ENCODE peak calls at places on chromosomes 4 and X, in nine cellular contexts. C is fibroblast of villous mesenchyme; B is testis; D is breast epithelium; S is OCI-LY7; E is mammary epithelial cell; M is CD8-positive, alpha-beta memory T cell; F is A549; I is SJSA1. O is an unnamed sample.

GRCh38 chr4:153757407-153757806 is 2.4 kb downstream of the RNF175 start:
- DNase-seq in C (no peak), B (no peak), F (no peak), I (no peak), D (no peak), M (no peak), E (peak), S (no peak), O (no peak)

GRCh38 chr4:143183513-143184216 is 1.1 kb upstream of the USP38 start:
- DNase-seq in E (no peak), B (no peak), D (no peak), I (no peak), C (no peak), M (no peak), S (no peak), F (no peak), O (no peak)

GRCh38 chr4:74932832-74933561 is at the start of gene PARM1:
- DNase-seq in S (no peak), C (peak), B (peak), I (peak), M (no peak), D (peak), E (peak), F (peak), O (peak)

GRCh38 chr4:80069108-80069836 is 3.8 kb downstream of the ANTXR2 start:
- DNase-seq in M (no peak), C (no peak), I (no peak), F (no peak), D (no peak), E (no peak), S (no peak), B (no peak), O (no peak)

GRCh38 chr4:176335421-176335820 is 15.7 kb downstream of the SPCS3 start:
- DNase-seq in C (no peak), S (no peak), F (no peak), D (no peak), E (no peak), B (no peak), M (no peak), I (no peak), O (no peak)

GRCh38 chr4:182478475-182478874 is 235.3 kb downstream of the TENM3 start:
- DNase-seq in C (peak), M (peak), S (peak), B (no peak), E (peak), F (peak), I (no peak), D (no peak), O (no peak)

GRCh38 chr4:83498187-83498586 is 13.3 kb upstream of the ABRAXAS1 start:
- DNase-seq in B (no peak), D (no peak), F (no peak), M (no peak), I (no peak), E (no peak), S (no peak), C (no peak), O (no peak)

GRCh38 chrX:130523460-130524394 is 121.9 kb downstream of the RBMX2 start:
- DNase-seq in E (no peak), F (no peak), S (no peak), B (peak), C (peak), D (no peak), M (no peak), I (no peak), O (peak)

GRCh38 chrX:85003655-85004244 is at the start of gene APOOL:
- DNase-seq in M (peak), C (peak), I (peak), B (peak), F (peak), S (peak), E (peak), D (peak), O (peak)

GRCh38 chr4:5371415-5372190 is 320.3 kb downstream of the STK32B start:
- DNase-seq in D (no peak), M (no peak), B (no peak), I (peak), F (no peak), E (no peak), C (peak), S (no peak), O (no peak)

GRCh38 chr4:57109530-57109846 is 697 bp downstream of the IGFBP7 start:
- DNase-seq in D (no peak), S (no peak), F (no peak), C (no peak), E (peak), B (no peak), M (no peak), I (peak), O (no peak)

GRCh38 chr4:81482344-81482743 is 10.6 kb upstream of the RASGEF1B start:
- DNase-seq in E (no peak), F (no peak), S (no peak), D (no peak), B (no peak), M (no peak), I (no peak), C (no peak), O (no peak)

GRCh38 chr4:83024233-83024632 is 10.8 kb upstream of the COPS4 start:
- DNase-seq in B (no peak), F (no peak), D (no peak), M (no peak), C (no peak), S (no peak), E (no peak), I (no peak), O (no peak)

GRCh38 chr4:164731827-164732474 is 22.0 kb upstream of the SMIM31 start:
- DNase-seq in E (peak), B (peak), C (peak), S (peak), M (peak), F (peak), D (no peak), I (peak), O (peak)

GRCh38 chr4:185145572-185145971 is 2.5 kb downstream of the SLC25A4 start:
- DNase-seq in F (no peak), M (no peak), B (peak), I (no peak), D (no peak), C (no peak), E (no peak), S (no peak), O (peak)

GRCh38 chrX:104659037-104659744 is 93.2 kb downstream of the IL1RAPL2 start:
- DNase-seq in S (no peak), B (peak), F (no peak), E (peak), D (no peak), M (no peak), C (no peak), I (no peak), O (peak)

GRCh38 chr4:120842046-120842445 is 80.5 kb downstream of the PRDM5 start:
- DNase-seq in C (peak), I (no peak), D (no peak), M (no peak), E (no peak), F (no peak), S (no peak), B (no peak), O (no peak)

GRCh38 chrX:41441934-41442823 is 5.0 kb upstream of the NYX start:
- DNase-seq in F (peak), B (peak), E (peak), M (peak), C (peak), I (peak), S (peak), D (peak), O (peak)

GRCh38 chr4:123478859-123479345 is 82.3 kb downstream of the SPRY1 start:
- DNase-seq in I (peak), F (no peak), S (peak), B (no peak), M (no peak), D (peak), C (peak), E (peak), O (peak)

GRCh38 chr4:6172093-6172926 is 28.0 kb downstream of the JAKMIP1 start:
- DNase-seq in M (no peak), F (no peak), E (no peak), S (no peak), D (no peak), C (no peak), B (no peak), I (no peak), O (no peak)

GRCh38 chr4:100041646-100042045 is 91.6 kb upstream of the H2AZ1 start:
- DNase-seq in B (no peak), S (no peak), C (no peak), D (no peak), M (no peak), F (no peak), E (peak), I (no peak), O (no peak)

GRCh38 chr4:128225148-128225547 is 62.5 kb downstream of the PGRMC2 start:
- DNase-seq in I (peak), M (no peak), S (no peak), C (peak), E (no peak), F (no peak), D (no peak), B (no peak), O (no peak)

GRCh38 chr4:72997409-72997808 is 72.1 kb downstream of the COX18 start:
- DNase-seq in F (no peak), S (no peak), C (no peak), E (peak), I (no peak), B (no peak), M (no peak), D (peak), O (no peak)

GRCh38 chr4:8915201-8916200 is 43.9 kb upstream of the HMX1 start:
- DNase-seq in D (peak), S (no peak), M (no peak), F (no peak), C (no peak), I (peak), E (no peak), B (no peak), O (no peak)

GRCh38 chrX:39725928-39726619 is 371.7 kb downstream of the BCOR start:
- DNase-seq in D (peak), F (no peak), B (no peak), C (peak), S (no peak), M (no peak), E (peak), I (no peak), O (no peak)

GRCh38 chrX:68147848-68148247 is 285.4 kb downstream of the OPHN1 start:
- DNase-seq in M (no peak), B (no peak), E (no peak), I (no peak), C (no peak), D (no peak), S (no peak), F (no peak), O (no peak)

GRCh38 chr4:828641-829271 is 2.8 kb upstream of the CPLX1 start:
- DNase-seq in S (no peak), D (no peak), E (no peak), C (no peak), B (no peak), F (peak), I (no peak), M (no peak), O (peak)

GRCh38 chr4:111435986-111436744 is 709.1 kb upstream of the FAM241A start:
- DNase-seq in I (no peak), S (no peak), C (peak), F (no peak), E (no peak), B (no peak), M (no peak), D (no peak), O (no peak)

GRCh38 chr4:174794706-174795105 is 34.3 kb downstream of the GLRA3 start:
- DNase-seq in D (no peak), M (no peak), F (no peak), C (no peak), I (no peak), S (no peak), B (no peak), E (no peak), O (no peak)

GRCh38 chrX:96752776-96753175 is 68.1 kb downstream of the DIAPH2 start:
- DNase-seq in B (no peak), E (no peak), D (no peak), S (no peak), M (no peak), C (no peak), I (no peak), F (no peak), O (no peak)
- H3K4me3 ChIP-seq in B (no peak), E (no peak), D (no peak), S (no peak), M (no peak), C (no peak), I (no peak), F (no peak), O (no peak)

DNA sequence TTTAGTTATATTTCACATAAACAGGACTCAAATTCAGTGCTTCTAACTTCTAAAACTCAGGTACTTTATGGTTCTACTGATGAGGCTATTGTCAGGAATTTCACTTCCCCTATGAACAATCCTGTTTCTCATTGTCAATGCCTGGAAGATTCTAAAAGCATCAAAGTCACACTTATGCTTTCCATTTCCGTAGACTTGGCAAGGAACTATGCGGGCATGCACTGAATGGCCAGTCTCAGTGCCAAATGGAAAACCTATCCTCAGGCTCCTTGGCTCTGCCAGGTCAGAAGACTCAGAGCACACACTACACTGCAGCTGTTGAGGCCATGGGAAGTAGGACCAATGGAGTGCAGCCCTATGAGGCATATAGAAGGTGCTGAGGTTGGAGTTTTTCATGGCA is 97.0 kb upstream of the PTPN13 start:
- DNase-seq in I (no peak), E (peak), F (no peak), B (no peak), S (no peak), M (no peak), D (peak), C (no peak), O (peak)
- H3K4me3 ChIP-seq in I (no peak), E (no peak), F (no peak), B (no peak), S (no peak), M (no peak), D (no peak), C (no peak), O (no peak)

DNA sequence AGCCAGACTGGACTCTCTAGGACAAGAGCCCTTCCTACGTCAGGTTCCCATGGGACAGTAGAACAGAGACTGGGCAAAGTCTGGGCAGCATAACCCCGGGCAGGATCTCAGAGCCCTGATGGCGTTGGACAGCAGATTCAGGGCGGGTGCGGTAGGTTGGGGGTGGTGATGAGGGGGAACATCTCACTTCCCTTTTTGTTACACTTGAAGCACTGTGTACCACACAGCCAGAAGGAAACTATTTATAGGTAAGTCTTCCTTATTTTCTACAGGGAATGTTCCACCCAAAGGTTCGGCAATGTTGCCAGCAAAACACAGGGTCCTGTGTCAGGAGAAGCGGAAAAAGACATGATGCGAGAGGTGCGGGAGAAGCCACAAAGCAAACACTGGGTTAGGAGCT is 54.3 kb downstream of the TSC22D3 start:
- DNase-seq in B (no peak), E (no peak), M (no peak), C (no peak), S (peak), D (no peak), F (no peak), I (no peak), O (no peak)
- H3K4me3 ChIP-seq in B (no peak), E (no peak), M (no peak), C (no peak), S (peak), D (no peak), F (no peak), I (no peak), O (no peak)

GRCh38 chrX:13826770-13827169 is 9.9 kb upstream of the GPM6B start:
- DNase-seq in E (no peak), B (no peak), D (no peak), I (no peak), C (no peak), F (no peak), M (no peak), S (no peak), O (no peak)

GRCh38 chrX:13828392-13828791 is 11.5 kb upstream of the GPM6B start:
- DNase-seq in S (no peak), I (no peak), F (no peak), C (no peak), D (no peak), E (peak), B (no peak), M (no peak), O (no peak)

GRCh38 chrX:13825178-13825762 is 8.4 kb upstream of the GPM6B start:
- DNase-seq in E (no peak), S (no peak), F (no peak), C (no peak), M (no peak), B (no peak), D (no peak), I (no peak), O (no peak)

GRCh38 chrX:13829995-13830394 is 13.1 kb upstream of the GPM6B start:
- DNase-seq in E (no peak), M (no peak), S (no peak), B (no peak), D (no peak), I (no peak), C (no peak), F (no peak), O (no peak)

GRCh38 chrX:13827693-13828092 is 10.8 kb upstream of the GPM6B start:
- DNase-seq in F (no peak), B (no peak), E (peak), I (no peak), M (no peak), S (no peak), C (no peak), D (no peak), O (peak)
- H3K4me3 ChIP-seq in F (no peak), B (no peak), E (no peak), I (no peak), M (no peak), S (no peak), C (no peak), D (no peak), O (no peak)

GRCh38 chrX:65463550-65463949 is 71.0 kb downstream of the LAS1L start:
- DNase-seq in M (no peak), S (no peak), I (peak), D (no peak), C (peak), E (no peak), F (no peak), B (no peak), O (no peak)
- H3K4me3 ChIP-seq in M (no peak), S (no peak), I (no peak), D (no peak), C (no peak), E (no peak), F (no peak), B (no peak), O (no peak)

GRCh38 chr4:40299704-40300336 is 35.3 kb upstream of the CHRNA9 start:
- DNase-seq in E (peak), I (no peak), F (no peak), M (no peak), C (no peak), B (no peak), D (no peak), S (peak), O (no peak)
- H3K4me3 ChIP-seq in E (no peak), I (no peak), F (no peak), M (no peak), C (no peak), B (no peak), D (no peak), S (peak), O (no peak)

DNA sequence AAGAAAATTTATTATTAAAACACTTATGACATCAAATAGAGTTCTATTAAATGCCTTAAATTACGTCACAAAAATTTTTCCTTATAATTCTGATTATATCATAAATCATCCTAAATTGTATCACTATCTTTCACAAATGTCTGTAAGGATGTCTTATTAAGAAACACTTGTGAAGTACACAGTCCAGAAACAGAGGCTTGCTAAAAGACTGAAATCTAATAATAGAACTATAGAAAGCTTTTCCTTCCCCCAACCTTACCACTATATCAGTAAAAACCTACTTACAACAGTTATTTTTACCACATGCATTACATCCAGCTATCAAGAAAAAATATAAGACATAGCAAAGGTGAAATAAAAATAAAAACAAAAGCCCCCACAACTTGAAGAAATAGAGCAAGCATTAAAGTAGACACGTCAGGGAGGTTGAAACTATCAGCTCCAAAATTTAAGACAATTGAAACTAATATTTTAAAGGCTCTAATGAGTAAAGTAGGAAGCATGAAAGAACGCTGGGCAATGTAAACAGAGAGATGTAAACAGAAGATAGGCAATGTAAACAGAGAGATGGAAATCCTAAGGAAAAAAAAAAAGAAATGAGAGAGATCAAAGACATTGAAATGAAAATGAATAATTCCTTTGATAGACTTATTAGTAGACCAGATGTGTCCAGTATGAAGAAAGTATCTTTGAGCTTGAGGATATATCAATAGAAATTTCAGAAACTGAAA is 94.9 kb upstream of the TECRL start:
- DNase-seq in C (no peak), E (no peak), D (no peak), S (no peak), M (no peak), B (no peak), F (no peak), I (no peak), O (no peak)
- H3K4me3 ChIP-seq in C (no peak), E (no peak), D (no peak), S (no peak), M (no peak), B (no peak), F (no peak), I (no peak), O (no peak)

GRCh38 chr4:159106636-159107035 is 3.8 kb downstream of the RAPGEF2 start:
- DNase-seq in I (no peak), S (no peak), D (no peak), F (no peak), M (no peak), B (no peak), C (no peak), E (no peak), O (no peak)
- H3K4me3 ChIP-seq in I (no peak), S (no peak), D (peak), F (no peak), M (no peak), B (no peak), C (no peak), E (no peak), O (no peak)

O was measured in body of pancreas.